ENCODE peak calls at places on chromosomes 4 and X, in six cellular contexts. O, N, U, Y, D and C are unnamed samples.

GRCh38 chr4:69522554-69522953 is 26.8 kb upstream of the UGT2B4 start:
- DNase-seq in O (no peak), N (no peak), Y (no peak), U (no peak), D (no peak), C (no peak)

GRCh38 chr4:104128031-104128849 is 366.5 kb downstream of the CXXC4 start:
- DNase-seq in N (no peak), U (no peak), Y (no peak), O (no peak), D (no peak), C (no peak)

GRCh38 chr4:169254546-169254983 is 16.2 kb downstream of the SH3RF1 start:
- DNase-seq in Y (no peak), U (no peak), O (no peak), D (no peak), N (no peak), C (no peak)

GRCh38 chrX:24264383-24264782 is 49.5 kb downstream of the SUPT20HL2 start:
- DNase-seq in Y (no peak), N (no peak), D (no peak), U (no peak), O (no peak), C (no peak)

GRCh38 chr4:3096207-3096606 is 21.7 kb downstream of the HTT start:
- DNase-seq in D (no peak), U (no peak), N (no peak), O (no peak), Y (no peak), C (no peak)

GRCh38 chrX:45515262-45516215 is 314.9 kb upstream of the DIPK2B start:
- DNase-seq in Y (peak; percentile 11), D (peak; percentile 51), U (peak; percentile 31), O (peak; percentile 81), N (no peak), C (peak; percentile 70)

GRCh38 chrX:21319323-21319722 is 54.9 kb upstream of the CNKSR2 start:
- DNase-seq in N (no peak), O (no peak), U (no peak), D (no peak), Y (no peak), C (no peak)

GRCh38 chrX:64975989-64976672 is at the start of gene ZC4H2:
- DNase-seq in Y (peak; percentile 60), D (peak; percentile 79), U (peak; percentile 68), O (peak; percentile 83), N (peak; percentile 73), C (peak; percentile 86)

GRCh38 chr4:122423246-122423645 is 33.3 kb downstream of the IL2 start:
- DNase-seq in O (no peak), U (no peak), N (no peak), D (no peak), Y (no peak), C (no peak)

GRCh38 chrX:53494427-53494826 is 60.3 kb upstream of the HSD17B10 start:
- DNase-seq in N (no peak), O (no peak), U (no peak), Y (no peak), D (no peak), C (no peak)

GRCh38 chr4:54783402-54784110 is 125.8 kb downstream of the KIT start:
- DNase-seq in N (no peak), D (no peak), Y (no peak), O (no peak), U (no peak), C (no peak)

GRCh38 chr4:10587697-10588096 is 96.9 kb downstream of the CLNK start:
- DNase-seq in O (no peak), D (no peak), Y (peak; percentile 5), N (peak; percentile 20), U (no peak), C (no peak)

GRCh38 chr4:8594097-8595038 is 1.8 kb downstream of the CPZ start:
- DNase-seq in D (no peak), N (no peak), O (no peak), Y (no peak), U (no peak), C (peak; percentile 55)

GRCh38 chr4:55173580-55173979 is 48.2 kb upstream of the KDR start:
- DNase-seq in U (no peak), O (no peak), Y (no peak), D (no peak), N (no peak), C (no peak)

GRCh38 chr4:86846921-86847320 is 2.3 kb downstream of the SLC10A6 start:
- DNase-seq in N (no peak), U (no peak), O (no peak), D (no peak), Y (no peak), C (no peak)

GRCh38 chr4:53119685-53120084 is 246.2 kb downstream of the SCFD2 start:
- DNase-seq in Y (no peak), D (no peak), U (no peak), N (no peak), O (no peak), C (no peak)

GRCh38 chr4:143745874-143746273 is 45.4 kb upstream of the FREM3 start:
- DNase-seq in N (no peak), U (no peak), O (no peak), D (no peak), Y (no peak), C (no peak)

GRCh38 chr4:177427097-177427665 is 15.1 kb downstream of the AGA start:
- DNase-seq in Y (no peak), N (no peak), O (no peak), D (no peak), U (no peak), C (no peak)

GRCh38 chr4:179671609-179672008 is 2229.4 kb upstream of the AGA start:
- DNase-seq in O (no peak), D (no peak), Y (no peak), U (no peak), N (no peak), C (no peak)

GRCh38 chr4:137664055-137664405 is 131.7 kb upstream of the PCDH18 start:
- DNase-seq in U (no peak), D (no peak), Y (no peak), N (no peak), O (no peak), C (no peak)

GRCh38 chr4:185520119-185520518 is 15.2 kb downstream of the PDLIM3 start:
- DNase-seq in U (no peak), N (no peak), Y (no peak), D (no peak), O (no peak), C (no peak)

GRCh38 chr4:152894673-152895072 is 41.5 kb upstream of the FHDC1 start:
- DNase-seq in O (no peak), Y (no peak), D (no peak), N (no peak), U (no peak), C (no peak)

GRCh38 chrX:74270393-74270792 is 33.6 kb upstream of the ZCCHC13 start:
- DNase-seq in O (no peak), D (no peak), U (no peak), Y (no peak), N (no peak), C (no peak)

GRCh38 chr4:182023469-182023868 is 219.7 kb upstream of the TENM3 start:
- DNase-seq in N (no peak), O (no peak), Y (no peak), U (no peak), D (no peak), C (no peak)

GRCh38 chr4:135385830-135386581 is 1184.4 kb upstream of the PABPC4L start:
- DNase-seq in N (no peak), U (no peak), Y (no peak), D (no peak), O (no peak), C (no peak)

GRCh38 chr4:8770518-8771257 is 101.0 kb downstream of the HMX1 start:
- DNase-seq in N (no peak), O (peak; percentile 15), Y (no peak), D (no peak), U (no peak), C (peak; percentile 45)

GRCh38 chr4:140705625-140706275 is 50.4 kb downstream of the TBC1D9 start:
- DNase-seq in N (no peak), O (no peak), Y (no peak), U (peak; percentile 3), D (no peak), C (no peak)

GRCh38 chr4:15755781-15756180 is 22.3 kb upstream of the CD38 start:
- DNase-seq in D (no peak), O (no peak), U (no peak), Y (no peak), N (no peak), C (no peak)

GRCh38 chr4:22021116-22021515 is 72.5 kb upstream of the KCNIP4 start:
- DNase-seq in D (no peak), U (no peak), Y (no peak), O (no peak), N (no peak), C (no peak)

GRCh38 chr4:180060159-180060889 is 2182.9 kb upstream of the TENM3 start:
- DNase-seq in D (no peak), N (no peak), U (no peak), O (no peak), Y (no peak), C (no peak)

GRCh38 chr4:75495489-75495888 is 18.7 kb downstream of the RCHY1 start:
- DNase-seq in D (no peak), U (no peak), O (no peak), N (no peak), Y (no peak), C (no peak)

GRCh38 chr4:75494563-75494962 is 19.6 kb downstream of the RCHY1 start:
- DNase-seq in Y (no peak), D (no peak), U (no peak), O (no peak), N (no peak), C (no peak)

GRCh38 chr4:75484195-75484594 is 30.0 kb downstream of the RCHY1 start:
- DNase-seq in U (no peak), Y (no peak), O (no peak), D (no peak), N (no peak), C (no peak)

GRCh38 chr4:75490155-75490554 is 24.0 kb downstream of the RCHY1 start:
- DNase-seq in N (no peak), U (no peak), D (no peak), Y (no peak), O (no peak), C (no peak)
- H3K27ac ChIP-seq in N (no peak overlapping the region), U (no peak overlapping the region), D (no peak overlapping the region), Y (no peak overlapping the region), O (no peak overlapping the region), C (no peak overlapping the region)

DNA sequence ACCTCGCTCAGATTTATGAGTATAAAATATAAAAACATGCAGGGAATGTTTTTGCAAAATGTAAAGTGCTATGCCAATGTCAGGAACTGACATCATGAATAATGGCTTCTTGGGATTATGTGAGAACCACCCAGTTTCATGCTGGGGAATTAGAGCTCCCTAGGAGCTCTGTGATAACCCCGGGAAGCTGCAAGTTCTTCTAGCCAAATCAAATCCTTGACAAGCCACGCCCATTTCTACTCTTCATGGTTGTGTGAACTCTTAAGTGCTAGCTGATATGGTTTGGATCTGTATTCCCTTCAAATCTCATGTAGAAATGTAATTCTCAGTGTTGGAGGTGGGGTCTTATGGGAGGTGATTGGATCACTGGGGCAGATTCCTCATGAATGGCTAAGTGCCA is 85.8 kb upstream of the PAK3 start:
- DNase-seq in U (no peak), Y (no peak), D (no peak), N (no peak), O (no peak), C (no peak)
- H3K27ac ChIP-seq in U (no peak overlapping the region), Y (no peak overlapping the region), D (no peak overlapping the region), N (no peak overlapping the region), O (no peak overlapping the region), C (no peak overlapping the region)

GRCh38 chrX:1355131-1355799 is 18.7 kb downstream of the IL3RA start:
- DNase-seq in U (no peak), N (no peak), D (no peak), O (peak; percentile 13), Y (no peak), C (peak; percentile 64)
- H3K27ac ChIP-seq in U (no peak overlapping the region), N (no peak overlapping the region), D (no peak overlapping the region), O (no peak overlapping the region), Y (no peak overlapping the region), C (no peak overlapping the region)

GRCh38 chrX:47210661-47211425 is 7.6 kb upstream of the CDK16 start:
- DNase-seq in N (no peak), U (no peak), D (no peak), Y (no peak), O (peak; percentile 43), C (peak; percentile 55)
- H3K27ac ChIP-seq in N (no peak overlapping the region), U (no peak overlapping the region), D (no peak overlapping the region), Y (no peak overlapping the region), O (no peak overlapping the region), C (no peak overlapping the region)